ENCODE peak calls at places on chromosomes 13 and 19, in nine cellular contexts. Q, R, H, X, Z, T, U, D and V are unnamed samples.

GRCh38 chr19:56350416-56351045 is 35.9 kb upstream of the ZSCAN5A start:
- DNase-seq in Q (peak; percentile 26), R (no peak), H (no peak), X (peak; percentile 57), Z (no peak), T (peak; percentile 66), U (no peak), D (no peak), V (peak; percentile 40)

GRCh38 chr13:60329221-60329983 is 67.6 kb upstream of the TDRD3 start:
- DNase-seq in Q (no peak), R (no peak), H (no peak), X (peak; percentile 67), Z (peak; percentile 67), T (peak; percentile 35), U (no peak), D (peak; percentile 6), V (peak; percentile 55)

GRCh38 chr13:102128216-102128800 is 273.5 kb downstream of the FGF14 start:
- DNase-seq in Q (no peak), R (no peak), H (no peak), X (no peak), Z (no peak), T (no peak), U (no peak), D (peak; percentile 95), V (peak; percentile 20)

GRCh38 chr19:8832132-8833021 is at the start of the genes MBD3L1 and ZNF558:
- DNase-seq in Q (peak; percentile 98), R (peak; percentile 99), H (peak; percentile 99), X (peak; percentile 98), Z (peak; percentile 77), T (peak; percentile 98), U (peak; percentile 98), D (peak; percentile 94), V (peak; percentile 98)

GRCh38 chr19:34317311-34317927 is 47.6 kb upstream of the GPI start:
- DNase-seq in Q (peak; percentile 10), R (no peak), H (no peak), X (peak; percentile 27), Z (no peak), T (no peak), U (no peak), D (no peak), V (no peak)

GRCh38 chr19:1252221-1252817 is 3.9 kb downstream of the MIDN start:
- DNase-seq in Q (peak; percentile 66), R (peak; percentile 92), H (peak; percentile 83), X (peak; percentile 85), Z (no peak), T (peak; percentile 81), U (peak; percentile 96), D (peak; percentile 89), V (peak; percentile 64)

GRCh38 chr19:34215006-34215665 is 39.2 kb upstream of the GARRE1 start:
- DNase-seq in Q (no peak), R (no peak), H (no peak), X (no peak), Z (no peak), T (no peak), U (no peak), D (no peak), V (no peak)

GRCh38 chr13:87677334-87678234 is 6.4 kb downstream of the SLITRK5 start:
- DNase-seq in Q (peak; percentile 36), R (peak; percentile 48), H (no peak), X (peak; percentile 31), Z (peak; percentile 81), T (peak; percentile 14), U (peak; percentile 85), D (no peak), V (peak; percentile 57)

GRCh38 chr19:35842666-35843272 is 9.5 kb downstream of the NPHS1 start:
- DNase-seq in Q (no peak), R (no peak), H (no peak), X (no peak), Z (no peak), T (no peak), U (no peak), D (no peak), V (no peak)

GRCh38 chr19:29806098-29806866 is 5.5 kb upstream of the CCNE1 start:
- DNase-seq in Q (no peak), R (peak; percentile 58), H (no peak), X (peak; percentile 54), Z (peak; percentile 71), T (no peak), U (no peak), D (no peak), V (peak; percentile 81)

DNA sequence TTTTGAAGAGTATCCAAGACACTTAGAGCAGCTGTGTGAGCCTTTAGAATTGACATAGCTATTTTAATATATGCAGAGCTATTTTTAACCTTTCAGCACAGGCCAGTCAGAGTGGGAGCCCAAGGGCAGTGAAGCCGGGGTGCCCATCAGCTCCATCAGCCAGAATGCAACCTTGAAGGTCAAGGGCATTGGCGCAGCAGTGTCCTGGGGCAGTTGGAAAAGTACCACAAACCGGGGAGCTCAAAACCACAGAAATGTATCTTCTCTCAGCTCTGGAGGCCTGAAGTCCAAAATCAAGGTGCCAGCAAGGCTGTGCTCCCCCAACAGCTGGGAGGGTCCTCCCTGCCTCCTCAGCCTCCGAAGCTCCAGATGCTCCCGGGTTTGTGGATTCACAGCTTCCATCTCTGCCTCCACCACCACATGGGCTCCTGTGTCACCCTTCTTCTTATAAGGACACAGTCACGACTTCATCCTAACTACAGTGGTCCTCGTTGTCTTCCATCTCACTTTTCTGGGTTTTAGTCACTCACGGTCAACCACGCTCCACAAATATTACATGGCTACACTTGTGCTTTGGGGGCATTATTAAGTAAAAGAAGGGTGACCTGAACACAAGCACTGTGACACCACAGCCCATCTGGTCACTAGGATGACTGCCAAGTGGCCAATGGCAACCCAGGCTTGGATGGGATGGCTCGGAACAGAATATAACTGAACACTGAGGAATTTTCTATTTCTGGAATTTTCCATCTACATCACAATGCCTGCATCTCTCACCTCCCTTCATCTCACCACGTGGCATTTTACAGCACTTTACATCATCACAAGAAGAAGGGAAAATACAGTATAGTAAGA is 15.9 kb upstream of the GAS6 start:
- DNase-seq in Q (no peak), R (no peak), H (no peak), X (no peak), Z (no peak), T (no peak), U (no peak), D (no peak), V (no peak)
- H3K4me1 ChIP-seq in Q (peaks cover 23% of the 10 kb centered on the region), R (no peaks in the 10 kb centered on the region), H (peaks cover 58% of the 10 kb centered on the region), X (peaks cover 8% of the 10 kb centered on the region), Z (no peaks in the 10 kb centered on the region), T (no peaks in the 10 kb centered on the region), U (no peaks in the 10 kb centered on the region), D (peaks cover 6% of the 10 kb centered on the region), V (no peaks in the 10 kb centered on the region)

DNA sequence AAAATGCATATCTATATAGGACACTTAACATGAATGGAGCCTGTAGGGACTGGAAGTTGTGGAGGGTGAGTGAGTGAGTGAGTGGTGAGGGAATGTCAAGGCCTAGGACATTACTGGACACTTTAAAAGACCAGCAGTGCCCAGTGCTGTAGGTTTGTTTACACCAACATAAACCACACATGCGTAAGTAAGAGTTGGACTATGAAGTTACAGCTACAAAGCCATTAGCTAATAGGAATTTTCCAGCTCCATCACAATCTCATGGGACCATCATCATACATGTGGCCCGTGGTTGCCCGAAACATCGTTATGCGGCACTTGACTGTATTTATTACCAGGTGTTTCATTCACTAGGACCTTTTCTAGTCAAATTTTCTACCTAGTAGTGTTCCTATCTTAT is 49.2 kb downstream of the LATS2 start:
- DNase-seq in Q (no peak), R (no peak), H (no peak), X (no peak), Z (peak; percentile 1), T (no peak), U (no peak), D (no peak), V (no peak)
- H3K4me1 ChIP-seq in Q (no peaks in the 10 kb centered on the region), R (no peaks in the 10 kb centered on the region), H (peaks cover 70% of the 10 kb centered on the region), X (peaks cover 43% of the 10 kb centered on the region), Z (peaks cover 2% of the 10 kb centered on the region), T (peaks cover 37% of the 10 kb centered on the region), U (peaks cover 15% of the 10 kb centered on the region), D (peaks cover 9% of the 10 kb centered on the region), V (no peaks in the 10 kb centered on the region)

DNA sequence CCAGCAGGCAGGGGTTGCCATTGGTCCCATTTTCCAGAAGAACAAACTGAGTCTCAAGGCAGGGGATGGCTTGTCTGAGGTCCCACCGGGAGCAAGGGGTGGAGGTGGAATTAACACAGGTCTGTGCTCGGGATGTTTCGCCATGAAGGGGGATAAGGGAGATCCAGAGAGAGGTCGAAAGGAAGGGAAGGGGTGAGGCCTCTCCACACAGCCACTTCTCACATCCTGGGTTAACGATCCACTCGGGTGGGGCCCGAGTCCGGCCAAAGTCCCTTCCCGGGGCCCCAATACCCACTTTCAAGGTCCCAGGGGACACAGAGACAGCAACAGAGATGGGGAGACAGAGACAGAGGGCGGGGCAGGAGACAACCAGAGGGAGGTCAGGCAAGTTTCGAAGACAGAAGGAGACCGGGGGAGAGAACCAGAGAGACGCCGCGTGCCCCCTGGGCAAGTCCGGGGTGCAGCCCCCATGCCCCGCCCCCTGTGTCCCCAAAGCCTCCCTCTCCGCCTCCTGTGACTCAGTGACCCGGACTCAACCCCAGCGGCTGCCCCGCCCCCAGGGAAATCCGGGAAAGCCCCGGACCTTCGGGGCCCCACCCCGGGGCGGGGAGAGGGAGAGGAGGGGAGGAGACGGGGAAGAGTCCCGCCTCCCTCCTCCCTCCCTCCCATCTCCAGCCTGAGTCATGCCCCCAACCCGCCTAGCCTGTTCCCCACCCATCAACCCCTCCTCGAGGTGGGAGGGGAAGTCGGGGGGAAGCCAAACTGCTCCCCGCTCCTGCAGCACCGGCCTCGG is 1.4 kb upstream of the BCL3 start:
- DNase-seq in Q (peak; percentile 95), R (peak; percentile 97), H (peak; percentile 83), X (peak; percentile 97), Z (peak; percentile 83), T (peak; percentile 91), U (peak; percentile 98), D (peak; percentile 90), V (peak; percentile 92)
- H3K4me1 ChIP-seq in Q (peaks cover 35% of the 10 kb centered on the region), R (peaks cover 69% of the 10 kb centered on the region), H (peaks cover 73% of the 10 kb centered on the region), X (peaks cover 34% of the 10 kb centered on the region), Z (no peaks in the 10 kb centered on the region), T (peaks cover 58% of the 10 kb centered on the region), U (peaks cover 48% of the 10 kb centered on the region), D (peaks cover 20% of the 10 kb centered on the region), V (peaks cover 9% of the 10 kb centered on the region)

GRCh38 chr19:41551212-41551610 is 24.8 kb upstream of the CEACAM21 start:
- DNase-seq in Q (no peak), R (no peak), H (no peak), X (no peak), Z (no peak), T (no peak), U (no peak), D (no peak), V (no peak)
- H3K4me1 ChIP-seq in Q (peaks cover 55% of the 10 kb centered on the region), R (no peaks in the 10 kb centered on the region), H (no peaks in the 10 kb centered on the region), X (no peaks in the 10 kb centered on the region), Z (no peaks in the 10 kb centered on the region), T (no peaks in the 10 kb centered on the region), U (no peaks in the 10 kb centered on the region), D (no peaks in the 10 kb centered on the region), V (no peaks in the 10 kb centered on the region)

GRCh38 chr19:49559928-49560327 is 20.4 kb downstream of the NOSIP start:
- DNase-seq in Q (no peak), R (no peak), H (no peak), X (no peak), Z (peak; percentile 50), T (no peak), U (no peak), D (no peak), V (peak; percentile 48)
- H3K4me1 ChIP-seq in Q (peaks cover 96% of the 10 kb centered on the region), R (peaks cover 54% of the 10 kb centered on the region), H (peaks cover 4% of the 10 kb centered on the region), X (peaks cover 5% of the 10 kb centered on the region), Z (peaks cover 2% of the 10 kb centered on the region), T (peaks cover under 1% of the 10 kb centered on the region), U (no peaks in the 10 kb centered on the region), D (peaks cover under 1% of the 10 kb centered on the region), V (peaks cover 3% of the 10 kb centered on the region)

DNA sequence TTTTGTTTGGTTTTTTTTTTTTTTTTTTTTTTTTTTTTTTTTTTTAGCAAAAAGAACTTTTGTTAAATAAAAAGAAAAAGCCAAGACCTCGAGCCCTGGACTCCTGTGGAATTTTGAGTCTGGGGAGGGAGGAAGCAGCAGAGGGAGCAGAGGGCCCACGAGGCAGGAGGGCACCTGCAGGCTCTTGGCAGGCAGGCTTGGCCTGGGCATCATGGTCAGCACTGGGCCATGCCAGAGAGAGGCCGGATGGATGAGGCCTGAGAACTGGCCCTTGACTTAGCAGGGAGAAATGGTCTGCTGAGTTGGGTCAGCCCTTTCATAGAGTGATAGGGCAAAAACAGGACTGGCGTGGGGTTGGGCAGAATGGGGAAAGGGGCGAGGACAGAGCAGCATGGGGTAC is 100.4 kb downstream of the GPR12 start:
- DNase-seq in Q (no peak), R (no peak), H (no peak), X (no peak), Z (no peak), T (no peak), U (peak; percentile 45), D (no peak), V (no peak)
- H3K4me1 ChIP-seq in Q (no peaks in the 10 kb centered on the region), R (no peaks in the 10 kb centered on the region), H (no peaks in the 10 kb centered on the region), X (no peaks in the 10 kb centered on the region), Z (no peaks in the 10 kb centered on the region), T (peaks cover 5% of the 10 kb centered on the region), U (no peaks in the 10 kb centered on the region), D (peaks cover 5% of the 10 kb centered on the region), V (no peaks in the 10 kb centered on the region)